ENCODE peak calls at places on chromosomes 6 and 20, in four cellular contexts. One of them, this sample, is unnamed.

GRCh38 chr20:48571945-48572589 is 255.7 kb downstream of the PREX1 start:
- DNase-seq in non-pigmented ciliary epithelial cell: no peak
- DNase-seq in T-helper 2 cell: no peak
- DNase-seq in astrocyte: no peak
- DNase-seq in this sample: no peak

GRCh38 chr6:124956018-124956417 is 6.2 kb upstream of the RNF217 start:
- DNase-seq in non-pigmented ciliary epithelial cell: no peak
- DNase-seq in T-helper 2 cell: no peak
- DNase-seq in astrocyte: no peak
- DNase-seq in this sample: no peak

GRCh38 chr6:85714893-85715530 is 72.3 kb upstream of the SYNCRIP start:
- DNase-seq in non-pigmented ciliary epithelial cell: no peak
- DNase-seq in T-helper 2 cell: no peak
- DNase-seq in astrocyte: no peak
- DNase-seq in this sample: no peak

GRCh38 chr20:3678893-3679720 is 2.7 kb downstream of the ADAM33 start:
- DNase-seq in non-pigmented ciliary epithelial cell: no peak
- DNase-seq in T-helper 2 cell: no peak
- DNase-seq in astrocyte: no peak
- DNase-seq in this sample: peak; percentile 18

GRCh38 chr6:113570651-113571050 is 286.5 kb upstream of the MARCKS start:
- DNase-seq in non-pigmented ciliary epithelial cell: no peak
- DNase-seq in T-helper 2 cell: no peak
- DNase-seq in astrocyte: no peak
- DNase-seq in this sample: no peak

GRCh38 chr20:63706852-63707557 is 771 bp downstream of the ARFRP1 start:
- DNase-seq in non-pigmented ciliary epithelial cell: no peak
- DNase-seq in T-helper 2 cell: peak; percentile 43
- DNase-seq in astrocyte: no peak
- DNase-seq in this sample: peak; percentile 56

GRCh38 chr6:131756039-131756438 is 45.2 kb upstream of the CTAGE9 start:
- DNase-seq in non-pigmented ciliary epithelial cell: no peak
- DNase-seq in T-helper 2 cell: no peak
- DNase-seq in astrocyte: no peak
- DNase-seq in this sample: no peak

GRCh38 chr6:166584813-166585429 is 1.6 kb downstream of the RAMACL start:
- DNase-seq in non-pigmented ciliary epithelial cell: no peak
- DNase-seq in T-helper 2 cell: no peak
- DNase-seq in astrocyte: no peak
- DNase-seq in this sample: no peak

GRCh38 chr6:52416629-52417151 is 3.5 kb upstream of the EFHC1 start:
- DNase-seq in non-pigmented ciliary epithelial cell: no peak
- DNase-seq in T-helper 2 cell: no peak
- DNase-seq in astrocyte: peak; percentile 61
- DNase-seq in this sample: no peak

GRCh38 chr20:21105429-21106170 is 558 bp downstream of the LINC00237 start:
- DNase-seq in non-pigmented ciliary epithelial cell: no peak
- DNase-seq in T-helper 2 cell: no peak
- DNase-seq in astrocyte: no peak
- DNase-seq in this sample: no peak

GRCh38 chr6:144064831-144065668 is 30.3 kb downstream of the SF3B5 start:
- DNase-seq in non-pigmented ciliary epithelial cell: no peak
- DNase-seq in T-helper 2 cell: no peak
- DNase-seq in astrocyte: no peak
- DNase-seq in this sample: peak; percentile 32

GRCh38 chr6:139242457-139243240 is 49.1 kb downstream of the TXLNB start:
- DNase-seq in non-pigmented ciliary epithelial cell: no peak
- DNase-seq in T-helper 2 cell: no peak
- DNase-seq in astrocyte: peak; percentile 68
- DNase-seq in this sample: no peak

GRCh38 chr6:24033284-24033683 is 92.7 kb upstream of the NRSN1 start:
- DNase-seq in non-pigmented ciliary epithelial cell: no peak
- DNase-seq in T-helper 2 cell: no peak
- DNase-seq in astrocyte: no peak
- DNase-seq in this sample: no peak

GRCh38 chr20:34069341-34070078 is 42.5 kb downstream of the EIF2S2 start:
- DNase-seq in non-pigmented ciliary epithelial cell: peak; percentile 51
- DNase-seq in T-helper 2 cell: peak; percentile 28
- DNase-seq in astrocyte: peak; percentile 56
- DNase-seq in this sample: peak; percentile 63

GRCh38 chr20:39638671-39639070 is 676.5 kb downstream of the DHX35 start:
- DNase-seq in non-pigmented ciliary epithelial cell: no peak
- DNase-seq in T-helper 2 cell: no peak
- DNase-seq in astrocyte: no peak
- DNase-seq in this sample: no peak

GRCh38 chr6:72769459-72770125 is 147.7 kb downstream of the KCNQ5 start:
- DNase-seq in non-pigmented ciliary epithelial cell: no peak
- DNase-seq in T-helper 2 cell: no peak
- DNase-seq in astrocyte: no peak
- DNase-seq in this sample: no peak

GRCh38 chr6:134938896-134939295 is 11.0 kb downstream of the ALDH8A1 start:
- DNase-seq in non-pigmented ciliary epithelial cell: no peak
- DNase-seq in T-helper 2 cell: peak; percentile 57
- DNase-seq in astrocyte: peak; percentile 4
- DNase-seq in this sample: no peak

GRCh38 chr6:51855310-51856082 is 231.9 kb downstream of the PKHD1 start:
- DNase-seq in non-pigmented ciliary epithelial cell: peak; percentile 15
- DNase-seq in T-helper 2 cell: no peak
- DNase-seq in astrocyte: peak; percentile 10
- DNase-seq in this sample: no peak

GRCh38 chr20:23625236-23625964 is 12.4 kb downstream of the CST3 start:
- DNase-seq in non-pigmented ciliary epithelial cell: no peak
- DNase-seq in T-helper 2 cell: no peak
- DNase-seq in astrocyte: no peak
- DNase-seq in this sample: no peak

GRCh38 chr6:155248021-155249001 is 15.5 kb upstream of the CLDN20 start:
- DNase-seq in non-pigmented ciliary epithelial cell: no peak
- DNase-seq in T-helper 2 cell: peak; percentile 12
- DNase-seq in astrocyte: peak; percentile 56
- DNase-seq in this sample: no peak

GRCh38 chr6:10138917-10139316 is 276.0 kb downstream of the TFAP2A start:
- DNase-seq in non-pigmented ciliary epithelial cell: no peak
- DNase-seq in T-helper 2 cell: no peak
- DNase-seq in astrocyte: peak; percentile 69
- DNase-seq in this sample: no peak

GRCh38 chr6:168791916-168792315 is 350.9 kb downstream of the SMOC2 start:
- DNase-seq in non-pigmented ciliary epithelial cell: no peak
- DNase-seq in T-helper 2 cell: no peak
- DNase-seq in astrocyte: no peak
- DNase-seq in this sample: no peak

GRCh38 chr6:144710207-144710606 is 425.1 kb downstream of the UTRN start:
- DNase-seq in non-pigmented ciliary epithelial cell: peak; percentile 63
- DNase-seq in T-helper 2 cell: no peak
- DNase-seq in astrocyte: peak; percentile 81
- DNase-seq in this sample: no peak

GRCh38 chr6:131295081-131295480 is 159.8 kb downstream of the AKAP7 start:
- DNase-seq in non-pigmented ciliary epithelial cell: no peak
- DNase-seq in T-helper 2 cell: no peak
- DNase-seq in astrocyte: no peak
- DNase-seq in this sample: no peak

This sample was measured in left ventricle myocardium superior.